ENCODE peak calls at places on chromosomes 6 and 20, in ten cellular contexts. One of them, this sample, is unnamed.

GRCh38 chr6:169165031-169165430 is 88.6 kb downstream of the THBS2 start:
- DNase-seq in fibroblast of pulmonary artery: no peak
- DNase-seq in neural crest cell: no peak
- DNase-seq in stomach: peak; percentile 16
- DNase-seq in CD8-positive, alpha-beta T cell: no peak
- DNase-seq in ovary: no peak
- DNase-seq in RWPE1: no peak
- DNase-seq in right atrium auricular region: no peak
- DNase-seq in omental fat pad: no peak
- DNase-seq in OCI-LY7: no peak
- DNase-seq in this sample: no peak

GRCh38 chr6:43402819-43403218 is 24.5 kb upstream of the ABCC10 start:
- DNase-seq in CD8-positive, alpha-beta T cell: no peak
- DNase-seq in ovary: no peak
- DNase-seq in right atrium auricular region: no peak
- DNase-seq in neural crest cell: no peak
- DNase-seq in fibroblast of pulmonary artery: no peak
- DNase-seq in stomach: no peak
- DNase-seq in OCI-LY7: no peak
- DNase-seq in omental fat pad: no peak
- DNase-seq in RWPE1: no peak
- DNase-seq in this sample: no peak

GRCh38 chr6:108002365-108003221 is 44.6 kb upstream of the SEC63 start:
- DNase-seq in right atrium auricular region: no peak
- DNase-seq in stomach: peak; percentile 31
- DNase-seq in neural crest cell: peak; percentile 50
- DNase-seq in CD8-positive, alpha-beta T cell: no peak
- DNase-seq in omental fat pad: no peak
- DNase-seq in ovary: no peak
- DNase-seq in RWPE1: peak; percentile 22
- DNase-seq in fibroblast of pulmonary artery: no peak
- DNase-seq in OCI-LY7: no peak
- DNase-seq in this sample: no peak

GRCh38 chr20:54212226-54212625 is 4.3 kb downstream of the PFDN4 start:
- DNase-seq in ovary: no peak
- DNase-seq in RWPE1: no peak
- DNase-seq in neural crest cell: no peak
- DNase-seq in omental fat pad: no peak
- DNase-seq in right atrium auricular region: no peak
- DNase-seq in CD8-positive, alpha-beta T cell: no peak
- DNase-seq in stomach: no peak
- DNase-seq in OCI-LY7: no peak
- DNase-seq in fibroblast of pulmonary artery: peak; percentile 62
- DNase-seq in this sample: no peak

GRCh38 chr6:38021029-38021428 is 201.5 kb downstream of the ZFAND3 start:
- DNase-seq in neural crest cell: no peak
- DNase-seq in omental fat pad: no peak
- DNase-seq in RWPE1: no peak
- DNase-seq in fibroblast of pulmonary artery: no peak
- DNase-seq in ovary: no peak
- DNase-seq in CD8-positive, alpha-beta T cell: no peak
- DNase-seq in right atrium auricular region: no peak
- DNase-seq in stomach: no peak
- DNase-seq in OCI-LY7: no peak
- DNase-seq in this sample: no peak

GRCh38 chr6:72519871-72520270 is 102.0 kb upstream of the KCNQ5 start:
- DNase-seq in omental fat pad: no peak
- DNase-seq in neural crest cell: no peak
- DNase-seq in fibroblast of pulmonary artery: no peak
- DNase-seq in stomach: no peak
- DNase-seq in RWPE1: no peak
- DNase-seq in OCI-LY7: no peak
- DNase-seq in CD8-positive, alpha-beta T cell: no peak
- DNase-seq in right atrium auricular region: no peak
- DNase-seq in ovary: no peak
- DNase-seq in this sample: no peak

GRCh38 chr6:71228461-71229041 is 60.1 kb upstream of the OGFRL1 start:
- DNase-seq in CD8-positive, alpha-beta T cell: no peak
- DNase-seq in neural crest cell: no peak
- DNase-seq in stomach: no peak
- DNase-seq in OCI-LY7: no peak
- DNase-seq in right atrium auricular region: no peak
- DNase-seq in ovary: no peak
- DNase-seq in RWPE1: peak; percentile 26
- DNase-seq in fibroblast of pulmonary artery: peak; percentile 28
- DNase-seq in omental fat pad: no peak
- DNase-seq in this sample: no peak

GRCh38 chr20:11186301-11187008 is 512.7 kb upstream of the JAG1 start:
- DNase-seq in right atrium auricular region: no peak
- DNase-seq in stomach: no peak
- DNase-seq in omental fat pad: no peak
- DNase-seq in neural crest cell: no peak
- DNase-seq in ovary: no peak
- DNase-seq in RWPE1: peak; percentile 44
- DNase-seq in OCI-LY7: no peak
- DNase-seq in fibroblast of pulmonary artery: no peak
- DNase-seq in CD8-positive, alpha-beta T cell: no peak
- DNase-seq in this sample: no peak

GRCh38 chr20:57713505-57713903 is 3.7 kb upstream of the PMEPA1 start:
- DNase-seq in CD8-positive, alpha-beta T cell: no peak
- DNase-seq in ovary: no peak
- DNase-seq in fibroblast of pulmonary artery: no peak
- DNase-seq in OCI-LY7: no peak
- DNase-seq in neural crest cell: no peak
- DNase-seq in omental fat pad: no peak
- DNase-seq in RWPE1: no peak
- DNase-seq in stomach: no peak
- DNase-seq in right atrium auricular region: no peak
- DNase-seq in this sample: no peak

GRCh38 chr6:157795826-157796225 is 27.2 kb upstream of the SNX9 start:
- DNase-seq in omental fat pad: no peak
- DNase-seq in stomach: no peak
- DNase-seq in neural crest cell: no peak
- DNase-seq in right atrium auricular region: no peak
- DNase-seq in CD8-positive, alpha-beta T cell: no peak
- DNase-seq in OCI-LY7: no peak
- DNase-seq in RWPE1: no peak
- DNase-seq in fibroblast of pulmonary artery: no peak
- DNase-seq in ovary: no peak
- DNase-seq in this sample: no peak
- TF ChIP-seq CTCF in omental fat pad: no peak
- TF ChIP-seq CTCF in stomach: no peak
- TF ChIP-seq CTCF in neural crest cell: no peak
- TF ChIP-seq CTCF in right atrium auricular region: no peak
- TF ChIP-seq CTCF in CD8-positive, alpha-beta T cell: no peak
- TF ChIP-seq CTCF in OCI-LY7: no peak
- TF ChIP-seq CTCF in RWPE1: no peak
- TF ChIP-seq CTCF in fibroblast of pulmonary artery: no peak
- TF ChIP-seq CTCF in ovary: no peak
- TF ChIP-seq CTCF in this sample: no peak

DNA sequence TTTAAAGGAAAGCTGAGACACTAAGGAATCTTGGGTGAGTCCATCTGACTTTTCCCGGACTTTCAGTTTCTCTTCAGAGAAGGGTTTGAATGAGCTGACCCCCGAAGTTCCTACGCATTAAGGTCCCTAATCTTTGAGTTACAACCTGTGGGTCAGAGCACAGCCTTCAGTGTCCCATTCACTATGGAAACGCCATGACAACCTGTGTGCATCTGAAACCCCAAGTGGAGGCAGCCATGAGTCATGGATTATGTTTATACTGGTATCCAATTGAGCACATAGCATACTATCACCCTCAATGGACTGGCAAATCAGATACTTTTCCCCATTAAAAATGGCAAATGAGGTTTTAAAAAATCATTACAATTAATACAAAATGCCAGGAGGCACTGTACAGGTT is 11.4 kb downstream of the MYLK4 start:
- DNase-seq in OCI-LY7: no peak
- DNase-seq in RWPE1: peak; percentile 36
- DNase-seq in ovary: no peak
- DNase-seq in stomach: no peak
- DNase-seq in fibroblast of pulmonary artery: peak; percentile 38
- DNase-seq in right atrium auricular region: no peak
- DNase-seq in omental fat pad: no peak
- DNase-seq in CD8-positive, alpha-beta T cell: no peak
- DNase-seq in neural crest cell: no peak
- DNase-seq in this sample: no peak
- TF ChIP-seq CTCF in OCI-LY7: no peak
- TF ChIP-seq CTCF in RWPE1: no peak
- TF ChIP-seq CTCF in ovary: no peak
- TF ChIP-seq CTCF in stomach: no peak
- TF ChIP-seq CTCF in fibroblast of pulmonary artery: no peak
- TF ChIP-seq CTCF in right atrium auricular region: no peak
- TF ChIP-seq CTCF in omental fat pad: no peak
- TF ChIP-seq CTCF in CD8-positive, alpha-beta T cell: no peak
- TF ChIP-seq CTCF in neural crest cell: no peak
- TF ChIP-seq CTCF in this sample: no peak

DNA sequence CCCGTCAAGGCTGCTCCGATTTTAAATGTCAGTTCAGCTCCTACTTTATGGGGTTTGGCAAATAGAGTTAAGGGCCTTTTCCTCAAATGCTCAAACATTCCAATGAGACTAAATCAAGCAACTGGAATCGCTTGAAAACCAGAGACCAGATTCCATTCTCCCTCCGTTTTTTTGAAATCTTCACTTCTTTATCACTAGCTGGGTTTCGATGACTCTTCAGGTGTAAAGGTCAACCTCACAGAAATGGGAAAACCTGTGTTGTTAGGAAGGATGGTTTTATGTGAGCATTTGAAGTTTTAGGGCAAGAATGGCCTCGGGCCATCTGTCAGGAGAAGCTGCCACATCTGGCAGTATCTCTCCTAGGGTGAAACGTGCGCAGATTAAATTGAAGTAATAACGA is 24.9 kb downstream of the TTLL2 start:
- DNase-seq in omental fat pad: no peak
- DNase-seq in stomach: no peak
- DNase-seq in RWPE1: no peak
- DNase-seq in right atrium auricular region: no peak
- DNase-seq in fibroblast of pulmonary artery: no peak
- DNase-seq in ovary: no peak
- DNase-seq in OCI-LY7: no peak
- DNase-seq in CD8-positive, alpha-beta T cell: no peak
- DNase-seq in neural crest cell: no peak
- DNase-seq in this sample: no peak
- TF ChIP-seq CTCF in omental fat pad: no peak
- TF ChIP-seq CTCF in stomach: no peak
- TF ChIP-seq CTCF in RWPE1: no peak
- TF ChIP-seq CTCF in right atrium auricular region: no peak
- TF ChIP-seq CTCF in fibroblast of pulmonary artery: no peak
- TF ChIP-seq CTCF in ovary: no peak
- TF ChIP-seq CTCF in OCI-LY7: no peak
- TF ChIP-seq CTCF in CD8-positive, alpha-beta T cell: no peak
- TF ChIP-seq CTCF in neural crest cell: no peak
- TF ChIP-seq CTCF in this sample: no peak

GRCh38 chr6:133286765-133287164 is 45.6 kb downstream of the EYA4 start:
- DNase-seq in RWPE1: no peak
- DNase-seq in neural crest cell: no peak
- DNase-seq in OCI-LY7: peak; percentile 13
- DNase-seq in stomach: no peak
- DNase-seq in fibroblast of pulmonary artery: peak; percentile 48
- DNase-seq in ovary: no peak
- DNase-seq in right atrium auricular region: no peak
- DNase-seq in CD8-positive, alpha-beta T cell: no peak
- DNase-seq in omental fat pad: no peak
- DNase-seq in this sample: no peak
- TF ChIP-seq CTCF in RWPE1: no peak
- TF ChIP-seq CTCF in neural crest cell: peak; percentile 54
- TF ChIP-seq CTCF in OCI-LY7: peak; percentile 71
- TF ChIP-seq CTCF in stomach: no peak
- TF ChIP-seq CTCF in fibroblast of pulmonary artery: peak; percentile 60
- TF ChIP-seq CTCF in ovary: no peak
- TF ChIP-seq CTCF in right atrium auricular region: no peak
- TF ChIP-seq CTCF in CD8-positive, alpha-beta T cell: no peak
- TF ChIP-seq CTCF in omental fat pad: no peak
- TF ChIP-seq CTCF in this sample: peak; percentile 22

GRCh38 chr20:60050193-60050960 is 92.2 kb downstream of the CDH26 start:
- DNase-seq in omental fat pad: no peak
- DNase-seq in ovary: no peak
- DNase-seq in neural crest cell: no peak
- DNase-seq in right atrium auricular region: peak; percentile 30
- DNase-seq in OCI-LY7: no peak
- DNase-seq in fibroblast of pulmonary artery: no peak
- DNase-seq in RWPE1: peak; percentile 80
- DNase-seq in CD8-positive, alpha-beta T cell: no peak
- DNase-seq in stomach: peak; percentile 59
- DNase-seq in this sample: no peak
- TF ChIP-seq CTCF in omental fat pad: no peak
- TF ChIP-seq CTCF in ovary: no peak
- TF ChIP-seq CTCF in neural crest cell: peak; percentile 59
- TF ChIP-seq CTCF in right atrium auricular region: no peak
- TF ChIP-seq CTCF in OCI-LY7: peak; percentile 47
- TF ChIP-seq CTCF in fibroblast of pulmonary artery: no peak
- TF ChIP-seq CTCF in RWPE1: no peak
- TF ChIP-seq CTCF in CD8-positive, alpha-beta T cell: no peak
- TF ChIP-seq CTCF in stomach: no peak
- TF ChIP-seq CTCF in this sample: peak; percentile 26

GRCh38 chr6:1316482-1317220 is 4.8 kb downstream of the FOXQ1 start:
- DNase-seq in fibroblast of pulmonary artery: peak; percentile 18
- DNase-seq in stomach: peak; percentile 73
- DNase-seq in OCI-LY7: no peak
- DNase-seq in neural crest cell: no peak
- DNase-seq in ovary: no peak
- DNase-seq in omental fat pad: no peak
- DNase-seq in RWPE1: no peak
- DNase-seq in right atrium auricular region: no peak
- DNase-seq in CD8-positive, alpha-beta T cell: no peak
- DNase-seq in this sample: no peak
- TF ChIP-seq CTCF in fibroblast of pulmonary artery: no peak
- TF ChIP-seq CTCF in stomach: no peak
- TF ChIP-seq CTCF in OCI-LY7: no peak
- TF ChIP-seq CTCF in neural crest cell: no peak
- TF ChIP-seq CTCF in ovary: no peak
- TF ChIP-seq CTCF in omental fat pad: no peak
- TF ChIP-seq CTCF in RWPE1: no peak
- TF ChIP-seq CTCF in right atrium auricular region: no peak
- TF ChIP-seq CTCF in CD8-positive, alpha-beta T cell: no peak
- TF ChIP-seq CTCF in this sample: no peak

GRCh38 chr6:41846666-41847237 is 48.4 kb downstream of the USP49 start:
- DNase-seq in RWPE1: peak; percentile 90
- DNase-seq in omental fat pad: peak; percentile 33
- DNase-seq in ovary: no peak
- DNase-seq in CD8-positive, alpha-beta T cell: peak; percentile 27
- DNase-seq in right atrium auricular region: no peak
- DNase-seq in OCI-LY7: peak; percentile 60
- DNase-seq in stomach: peak; percentile 53
- DNase-seq in fibroblast of pulmonary artery: peak; percentile 99
- DNase-seq in neural crest cell: peak; percentile 58
- DNase-seq in this sample: peak; percentile 19
- TF ChIP-seq CTCF in RWPE1: peak; percentile 87
- TF ChIP-seq CTCF in omental fat pad: peak; percentile 44
- TF ChIP-seq CTCF in ovary: no peak
- TF ChIP-seq CTCF in CD8-positive, alpha-beta T cell: peak; percentile 77
- TF ChIP-seq CTCF in right atrium auricular region: peak; percentile 43
- TF ChIP-seq CTCF in OCI-LY7: peak; percentile 94
- TF ChIP-seq CTCF in stomach: no peak
- TF ChIP-seq CTCF in fibroblast of pulmonary artery: peak; percentile 96
- TF ChIP-seq CTCF in neural crest cell: peak; percentile 82
- TF ChIP-seq CTCF in this sample: peak; percentile 63

GRCh38 chr6:76166874-76167273 is 94.4 kb upstream of the IMPG1 start:
- DNase-seq in RWPE1: no peak
- DNase-seq in fibroblast of pulmonary artery: no peak
- DNase-seq in right atrium auricular region: no peak
- DNase-seq in ovary: no peak
- DNase-seq in neural crest cell: no peak
- DNase-seq in CD8-positive, alpha-beta T cell: no peak
- DNase-seq in omental fat pad: no peak
- DNase-seq in OCI-LY7: no peak
- DNase-seq in stomach: no peak
- DNase-seq in this sample: no peak
- TF ChIP-seq CTCF in RWPE1: no peak
- TF ChIP-seq CTCF in fibroblast of pulmonary artery: no peak
- TF ChIP-seq CTCF in right atrium auricular region: no peak
- TF ChIP-seq CTCF in ovary: no peak
- TF ChIP-seq CTCF in neural crest cell: no peak
- TF ChIP-seq CTCF in CD8-positive, alpha-beta T cell: no peak
- TF ChIP-seq CTCF in omental fat pad: no peak
- TF ChIP-seq CTCF in OCI-LY7: no peak
- TF ChIP-seq CTCF in stomach: no peak
- TF ChIP-seq CTCF in this sample: no peak